ENCODE peak calls at places on chromosome 11, in four cellular contexts. One of them, this sample, is unnamed.

GRCh38 chr11:110077318-110077717 is 15.9 kb upstream of the ZC3H12C start:
- DNase-seq in HepG2: no peak
- DNase-seq in GM12878: no peak
- DNase-seq in K562: no peak
- DNase-seq in this sample: no peak

GRCh38 chr11:37687130-37687529 is 1089.1 kb upstream of the RAG2 start:
- DNase-seq in HepG2: no peak
- DNase-seq in GM12878: no peak
- DNase-seq in K562: no peak
- DNase-seq in this sample: no peak

GRCh38 chr11:65301491-65302329 is 13.0 kb upstream of the CDC42EP2 start:
- DNase-seq in HepG2: no peak
- DNase-seq in GM12878: no peak
- DNase-seq in K562: peak; percentile 49
- DNase-seq in this sample: no peak

GRCh38 chr11:10550503-10550902 is 9.5 kb upstream of the RNF141 start:
- DNase-seq in GM12878: no peak
- DNase-seq in K562: no peak
- DNase-seq in HepG2: peak; percentile 34
- DNase-seq in this sample: no peak

GRCh38 chr11:114354076-114354475 is 46.2 kb downstream of the C11orf71 start:
- DNase-seq in GM12878: no peak
- DNase-seq in HepG2: no peak
- DNase-seq in K562: no peak
- DNase-seq in this sample: peak; percentile 59

GRCh38 chr11:294795-295194 is 4.5 kb downstream of the IFITM5 start:
- DNase-seq in K562: no peak
- DNase-seq in HepG2: no peak
- DNase-seq in GM12878: no peak
- DNase-seq in this sample: no peak

GRCh38 chr11:3109434-3109833 is 52.2 kb upstream of the CARS1 start:
- DNase-seq in GM12878: no peak
- DNase-seq in K562: no peak
- DNase-seq in HepG2: no peak
- DNase-seq in this sample: no peak

GRCh38 chr11:47278058-47278457 is 8.1 kb downstream of the MADD start:
- DNase-seq in HepG2: no peak
- DNase-seq in GM12878: no peak
- DNase-seq in K562: no peak
- DNase-seq in this sample: no peak

GRCh38 chr11:61507962-61508824 is at the start of gene LRRC10B:
- DNase-seq in K562: peak; percentile 31
- DNase-seq in HepG2: no peak
- DNase-seq in GM12878: no peak
- DNase-seq in this sample: peak; percentile 36

GRCh38 chr11:86551286-86551685 is 121.1 kb downstream of the ME3 start:
- DNase-seq in K562: peak; percentile 16
- DNase-seq in HepG2: peak; percentile 53
- DNase-seq in GM12878: peak; percentile 1
- DNase-seq in this sample: peak; percentile 40

GRCh38 chr11:46378811-46379482 is 2.5 kb upstream of the MDK start:
- DNase-seq in K562: peak; percentile 30
- DNase-seq in HepG2: no peak
- DNase-seq in GM12878: no peak
- DNase-seq in this sample: no peak

GRCh38 chr11:119305556-119306372 is 11.2 kb downstream of the MCAM start:
- DNase-seq in HepG2: peak; percentile 53
- DNase-seq in K562: no peak
- DNase-seq in GM12878: no peak
- DNase-seq in this sample: no peak

DNA sequence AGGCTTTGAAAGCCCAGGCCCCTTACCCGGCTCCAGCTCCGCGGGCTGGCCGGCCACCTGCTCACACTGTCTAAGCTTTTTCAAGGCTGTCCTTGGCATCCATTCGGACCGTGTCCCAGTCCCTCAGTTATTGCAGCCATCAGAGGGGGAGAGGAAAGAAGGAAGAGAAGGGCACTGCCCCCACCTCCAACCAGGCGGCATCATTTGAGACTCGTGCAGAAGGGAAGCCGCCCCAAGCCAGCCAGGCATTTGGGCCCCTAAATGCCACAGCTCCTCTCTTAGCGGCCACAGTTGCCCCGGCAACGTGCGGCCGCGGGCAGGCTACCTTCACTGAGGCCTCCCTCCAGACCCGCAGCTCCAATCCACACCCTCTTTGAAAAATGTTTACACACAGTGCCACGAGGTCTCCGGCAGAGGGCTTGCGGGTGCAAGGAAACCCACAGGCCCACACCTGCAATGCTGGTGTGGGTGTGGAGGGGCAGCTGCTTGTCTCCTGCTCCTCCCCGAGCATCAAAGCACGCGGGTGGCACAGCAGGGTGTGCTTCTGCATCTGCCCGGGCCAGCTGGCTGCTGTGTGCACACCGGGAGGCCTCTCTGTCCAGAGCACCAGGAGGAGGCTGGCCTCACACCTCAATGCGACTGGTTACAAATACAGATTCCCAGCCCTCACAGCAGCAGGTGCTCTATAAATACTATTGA is 124.4 kb downstream of the CTTN start:
- DNase-seq in HepG2: no peak
- DNase-seq in GM12878: no peak
- DNase-seq in K562: no peak
- DNase-seq in this sample: no peak
- TF ChIP-seq CHD4 in HepG2: no peak
- TF ChIP-seq CHD4 in GM12878: no peak
- TF ChIP-seq CHD4 in K562: no peak
- TF ChIP-seq CHD4 in this sample: no peak

DNA sequence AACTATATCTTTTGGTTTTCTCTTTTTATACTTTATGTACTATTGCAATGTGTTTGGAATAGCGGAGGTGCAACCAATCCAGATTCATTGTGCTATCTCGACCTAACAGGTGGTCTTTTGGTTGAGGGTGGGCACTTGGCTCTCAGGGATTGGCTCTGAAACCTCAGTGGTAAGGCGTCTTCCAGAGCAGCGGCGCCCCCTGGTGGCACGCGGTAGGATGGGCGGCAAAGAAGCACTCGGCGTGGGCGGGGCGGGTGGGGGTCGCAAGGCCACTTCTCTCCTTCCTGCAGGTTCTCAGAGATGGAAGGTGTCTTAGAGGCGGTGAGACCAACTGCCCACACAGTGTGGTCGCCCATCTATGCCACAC is 19.2 kb upstream of the PLET1 start:
- DNase-seq in HepG2: peak; percentile 30
- DNase-seq in GM12878: peak; percentile 17
- DNase-seq in K562: peak; percentile 80
- DNase-seq in this sample: peak; percentile 56
- TF ChIP-seq POLR2AphosphoS2 in HepG2: no peak
- TF ChIP-seq POLR2AphosphoS2 in GM12878: no peak
- TF ChIP-seq POLR2AphosphoS2 in K562: no peak
- TF ChIP-seq POLR2AphosphoS2 in this sample: no peak

GRCh38 chr11:94171693-94172440 is 43.2 kb downstream of the PANX1 start:
- DNase-seq in HepG2: peak; percentile 31
- DNase-seq in K562: peak; percentile 75
- DNase-seq in GM12878: no peak
- DNase-seq in this sample: peak; percentile 32
- TF ChIP-seq SMC3 in HepG2: peak; percentile 77
- TF ChIP-seq SMC3 in K562: peak; percentile 57
- TF ChIP-seq SMC3 in GM12878: peak; percentile 37
- TF ChIP-seq SMC3 in this sample: peak; percentile 53

DNA sequence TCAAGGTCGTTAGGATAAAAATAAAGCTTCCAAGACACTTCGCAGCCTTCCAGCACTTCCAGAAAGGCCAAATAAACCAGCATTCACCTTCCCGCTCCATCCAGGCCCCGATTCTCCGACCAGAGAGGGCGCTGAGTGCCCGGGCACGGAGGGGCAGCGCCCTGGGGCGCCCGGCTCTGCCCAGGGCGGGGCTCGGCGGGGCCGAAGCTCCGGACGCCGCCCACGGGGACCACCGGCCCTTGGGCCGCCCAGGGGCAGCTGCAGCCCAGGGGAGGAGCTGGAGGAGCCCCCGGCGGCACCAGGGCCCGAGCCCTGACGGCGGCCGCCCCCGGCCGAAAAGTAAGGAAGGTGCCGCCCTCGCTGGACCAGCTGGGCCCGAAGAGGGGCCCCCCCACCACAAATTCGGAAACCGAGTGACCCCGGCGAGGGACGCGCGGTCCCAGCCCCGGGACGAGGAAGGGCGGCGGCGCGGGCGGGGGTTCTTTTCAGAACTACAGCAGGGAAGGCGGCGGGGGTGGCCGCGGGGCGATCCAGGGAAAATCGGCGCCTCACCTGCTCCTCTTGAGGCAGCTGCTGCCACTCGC is 346 bp downstream of the ATL3 start:
- DNase-seq in HepG2: no peak
- DNase-seq in GM12878: no peak
- DNase-seq in K562: peak; percentile 56
- DNase-seq in this sample: peak; percentile 65
- TF ChIP-seq CHD4 in HepG2: no peak
- TF ChIP-seq CHD4 in GM12878: no peak
- TF ChIP-seq CHD4 in K562: no peak
- TF ChIP-seq CHD4 in this sample: no peak

GRCh38 chr11:33777906-33778305 is 3.6 kb upstream of the FBXO3 start:
- DNase-seq in GM12878: no peak
- DNase-seq in HepG2: no peak
- DNase-seq in K562: no peak
- DNase-seq in this sample: no peak
- TF ChIP-seq POLR2AphosphoS2 in GM12878: no peak
- TF ChIP-seq POLR2AphosphoS2 in HepG2: no peak
- TF ChIP-seq POLR2AphosphoS2 in K562: no peak
- TF ChIP-seq POLR2AphosphoS2 in this sample: no peak

DNA sequence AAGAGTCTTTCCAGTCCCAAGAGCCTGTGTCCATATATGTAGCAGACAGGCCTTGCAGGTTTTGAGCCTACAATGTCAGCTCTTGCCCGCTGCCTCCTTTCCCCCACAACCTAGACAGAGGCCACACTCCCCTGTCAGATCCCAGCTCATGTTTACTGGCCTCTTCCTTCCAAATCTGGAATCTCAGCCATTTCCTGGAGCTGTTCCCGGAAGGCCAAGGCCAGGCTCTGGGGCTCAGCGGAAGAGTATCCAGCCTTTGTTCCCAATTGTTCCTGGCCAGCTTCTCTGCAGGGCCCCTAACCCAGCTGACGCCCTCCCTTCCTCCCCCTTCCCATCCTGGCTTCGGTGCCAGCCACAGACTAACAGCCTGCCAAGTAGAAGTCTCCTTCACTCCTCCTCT is 1.0 kb upstream of the ROBO4 start:
- DNase-seq in K562: no peak
- DNase-seq in HepG2: peak; percentile 44
- DNase-seq in GM12878: no peak
- DNase-seq in this sample: no peak
- TF ChIP-seq SMC3 in K562: no peak
- TF ChIP-seq SMC3 in HepG2: no peak
- TF ChIP-seq SMC3 in GM12878: no peak
- TF ChIP-seq SMC3 in this sample: no peak

GRCh38 chr11:121058941-121059340 is 35.0 kb downstream of the TBCEL start:
- DNase-seq in K562: no peak
- DNase-seq in GM12878: peak; percentile 13
- DNase-seq in HepG2: no peak
- DNase-seq in this sample: no peak

GRCh38 chr11:121053244-121053643 is 29.3 kb downstream of the TBCEL start:
- DNase-seq in GM12878: no peak
- DNase-seq in HepG2: no peak
- DNase-seq in K562: no peak
- DNase-seq in this sample: no peak

GRCh38 chr11:121057922-121058321 is 34.0 kb downstream of the TBCEL start:
- DNase-seq in GM12878: no peak
- DNase-seq in K562: no peak
- DNase-seq in HepG2: no peak
- DNase-seq in this sample: no peak

GRCh38 chr11:121054266-121054665 is 30.4 kb downstream of the TBCEL start:
- DNase-seq in GM12878: no peak
- DNase-seq in K562: no peak
- DNase-seq in HepG2: no peak
- DNase-seq in this sample: no peak

DNA sequence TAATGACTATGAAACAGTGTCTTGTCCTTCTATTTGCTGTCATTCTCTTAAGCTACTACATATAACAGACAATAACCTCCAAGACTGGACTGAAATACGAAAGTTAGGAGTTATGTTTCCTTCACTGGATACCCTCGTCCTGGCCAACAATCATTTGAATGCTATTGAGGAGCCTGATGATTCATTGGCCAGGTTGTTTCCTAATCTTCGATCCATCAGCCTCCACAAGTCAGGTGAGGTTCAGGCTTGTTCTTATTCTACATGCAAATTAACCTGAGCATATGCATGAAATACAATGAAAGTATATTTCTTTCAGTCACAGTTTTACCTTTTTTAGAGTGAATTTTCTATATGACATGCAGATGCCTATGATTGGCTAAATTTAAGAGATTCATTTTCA is 31.2 kb downstream of the TBCEL start:
- DNase-seq in K562: no peak
- DNase-seq in GM12878: no peak
- DNase-seq in HepG2: no peak
- DNase-seq in this sample: no peak
- TF ChIP-seq CHD4 in K562: no peak
- TF ChIP-seq CHD4 in GM12878: no peak
- TF ChIP-seq CHD4 in HepG2: no peak
- TF ChIP-seq CHD4 in this sample: no peak